ENCODE peak calls at places on chromosomes 13 and 19, in seven cellular contexts. C is stimulated activated CD4-positive, alpha-beta T cell treated with anti-CD3 and anti-CD28 coated beads, Interleukin-4, amount 100 ng/mL, for 1 hour; S is amygdala; Q is foreskin fibroblast; V is GDM1; D is NCI-H774; O is K562. T is an unnamed sample.

GRCh38 chr13:44199627-44200207 is 173.9 kb upstream of the SERP2 start:
- DNase-seq in C (no peak), S (no peak), Q (peak), V (no peak), D (no peak), O (no peak), T (no peak)

GRCh38 chr13:97448503-97449251 is 14.7 kb downstream of the RAP2A start:
- DNase-seq in C (no peak), S (no peak), Q (no peak), V (no peak), D (no peak), O (no peak), T (peak)

GRCh38 chr19:50328257-50329145 is 676 bp downstream of the KCNC3 start:
- DNase-seq in C (peak), S (no peak), Q (no peak), V (no peak), D (peak), O (peak), T (no peak)

GRCh38 chr19:46461537-46461936 is 9.8 kb downstream of the PNMA8A start:
- DNase-seq in C (no peak), S (no peak), Q (no peak), V (no peak), D (no peak), O (no peak), T (no peak)

GRCh38 chr13:78192721-78193120 is 274.1 kb upstream of the EDNRB start:
- DNase-seq in C (no peak), S (no peak), Q (peak), V (no peak), D (no peak), O (no peak), T (no peak)

GRCh38 chr13:46633416-46633815 is 80.4 kb downstream of the LRCH1 start:
- DNase-seq in C (no peak), S (no peak), Q (peak), V (no peak), D (no peak), O (no peak), T (peak)

GRCh38 chr19:50796128-50796633 is 6.0 kb downstream of the ACP4 start:
- DNase-seq in C (peak), S (no peak), Q (no peak), V (no peak), D (no peak), O (peak), T (no peak)

GRCh38 chr19:48897181-48897580 is 1.4 kb downstream of the TULP2 start:
- DNase-seq in C (no peak), S (no peak), Q (no peak), V (no peak), D (no peak), O (no peak), T (no peak)

GRCh38 chr19:56245062-56245740 is 27.3 kb upstream of the EDDM13 start:
- DNase-seq in C (no peak), S (no peak), Q (peak), V (no peak), D (no peak), O (no peak), T (no peak)

GRCh38 chr19:3493651-3494050 is 6.8 kb downstream of the DOHH start:
- DNase-seq in C (no peak), S (no peak), Q (no peak), V (no peak), D (no peak), O (no peak), T (no peak)

GRCh38 chr13:109243311-109243951 is 543.0 kb downstream of the IRS2 start:
- DNase-seq in C (no peak), S (no peak), Q (peak), V (no peak), D (no peak), O (peak), T (peak)

GRCh38 chr19:29879655-29879974 is 62.4 kb upstream of the URI1 start:
- DNase-seq in C (no peak), S (no peak), Q (no peak), V (no peak), D (no peak), O (no peak), T (no peak)

GRCh38 chr19:41225238-41226052 is 6.4 kb downstream of the AXL start:
- DNase-seq in C (peak), S (no peak), Q (peak), V (no peak), D (no peak), O (peak), T (no peak)

GRCh38 chr19:56360841-56361240 is 32.5 kb downstream of the ZNF582 start:
- DNase-seq in C (no peak), S (no peak), Q (no peak), V (no peak), D (no peak), O (no peak), T (no peak)

GRCh38 chr13:68168448-68168847 is 938.3 kb upstream of the PCDH9 start:
- DNase-seq in C (no peak), S (no peak), Q (no peak), V (no peak), D (no peak), O (no peak), T (no peak)

GRCh38 chr19:38389101-38389925 is 816 bp downstream of the SPRED3 start:
- DNase-seq in C (no peak), S (no peak), Q (peak), V (no peak), D (no peak), O (no peak), T (peak)

GRCh38 chr13:50244913-50245574 is 229.8 kb downstream of the KCNRG start:
- DNase-seq in C (peak), S (no peak), Q (peak), V (peak), D (no peak), O (peak), T (peak)

GRCh38 chr13:32940601-32941000 is 75.6 kb upstream of the KL start:
- DNase-seq in C (no peak), S (no peak), Q (peak), V (peak), D (no peak), O (no peak), T (no peak)

GRCh38 chr19:3146677-3147100 is 10.9 kb downstream of the GNA15 start:
- DNase-seq in C (peak), S (no peak), Q (no peak), V (no peak), D (no peak), O (peak), T (peak)

GRCh38 chr13:110519506-110519905 is 42.0 kb downstream of the RAB20 start:
- DNase-seq in C (no peak), S (no peak), Q (no peak), V (no peak), D (no peak), O (no peak), T (no peak)

GRCh38 chr13:94950303-94950702 is 238.0 kb upstream of the SOX21 start:
- DNase-seq in C (no peak), S (no peak), Q (no peak), V (no peak), D (no peak), O (peak), T (no peak)

GRCh38 chr19:11652056-11652455 is 54.8 kb downstream of the ZNF627 start:
- DNase-seq in C (no peak), S (no peak), Q (no peak), V (no peak), D (no peak), O (no peak), T (no peak)

GRCh38 chr19:49216076-49216475 is 58.5 kb downstream of the TRPM4 start:
- DNase-seq in C (no peak), S (no peak), Q (peak), V (no peak), D (no peak), O (no peak), T (no peak)

GRCh38 chr13:113653264-113654174 is 4.5 kb downstream of the ATP4B start:
- DNase-seq in C (no peak), S (no peak), Q (no peak), V (no peak), D (peak), O (no peak), T (peak)

GRCh38 chr19:17963936-17964691 is 2.8 kb upstream of the KCNN1 start:
- DNase-seq in C (no peak), S (no peak), Q (no peak), V (no peak), D (no peak), O (no peak), T (no peak)

GRCh38 chr19:46755853-46756543 is 9.7 kb upstream of the STRN4 start:
- DNase-seq in C (no peak), S (no peak), Q (no peak), V (no peak), D (no peak), O (no peak), T (no peak)

GRCh38 chr19:14674764-14675163 is at the start of gene ADGRE3:
- DNase-seq in C (no peak), S (no peak), Q (no peak), V (peak), D (no peak), O (no peak), T (no peak)

GRCh38 chr19:7650148-7650547 is 13.2 kb downstream of the STXBP2 start:
- DNase-seq in C (no peak), S (no peak), Q (no peak), V (no peak), D (no peak), O (no peak), T (no peak)

GRCh38 chr19:50962245-50962644 is 7.1 kb downstream of the KLK6 start:
- DNase-seq in C (no peak), S (no peak), Q (no peak), V (no peak), D (no peak), O (no peak), T (no peak)

GRCh38 chr19:39474139-39474620 is 6.5 kb upstream of the TIMM50 start:
- DNase-seq in C (peak), S (no peak), Q (no peak), V (peak), D (peak), O (peak), T (peak)

GRCh38 chr19:17775245-17775927 is 19.6 kb upstream of the B3GNT3 start:
- DNase-seq in C (peak), S (no peak), Q (no peak), V (peak), D (no peak), O (peak), T (peak)

GRCh38 chr19:39416152-39416551 is 3.7 kb downstream of the PLEKHG2 start:
- DNase-seq in C (no peak), S (no peak), Q (no peak), V (no peak), D (no peak), O (no peak), T (no peak)

T was measured in islet precursor cell.